ENCODE peak calls at places on chromosomes 6 and 20, in nine cellular contexts. T, P, G, R, W, F, Y, Z and I are unnamed samples.

GRCh38 chr6:163780993-163781392 is 366.5 kb downstream of the QKI start:
- DNase-seq in T (no peak), P (peak; percentile 50), G (no peak), R (peak; percentile 87), W (peak; percentile 11), F (no peak), Y (no peak), Z (no peak), I (no peak)

GRCh38 chr20:61937963-61938838 is 127.5 kb downstream of the TAF4 start:
- DNase-seq in T (no peak), P (no peak), G (no peak), R (no peak), W (no peak), F (no peak), Y (no peak), Z (no peak), I (no peak)

GRCh38 chr6:113650610-113650979 is 206.6 kb upstream of the MARCKS start:
- DNase-seq in T (no peak), P (no peak), G (no peak), R (peak; percentile 53), W (no peak), F (no peak), Y (no peak), Z (no peak), I (no peak)

GRCh38 chr6:16276991-16277981 is 38.9 kb downstream of the GMPR start:
- DNase-seq in T (peak; percentile 88), P (peak; percentile 66), G (no peak), R (no peak), W (peak; percentile 93), F (no peak), Y (peak; percentile 89), Z (peak; percentile 93), I (no peak)

GRCh38 chr6:35278708-35279107 is 18.9 kb upstream of the DEF6 start:
- DNase-seq in T (no peak), P (no peak), G (no peak), R (no peak), W (no peak), F (no peak), Y (no peak), Z (no peak), I (no peak)

GRCh38 chr6:31660998-31661866 is 654 bp upstream of the C6orf47 start:
- DNase-seq in T (no peak), P (no peak), G (no peak), R (no peak), W (peak; percentile 50), F (no peak), Y (peak; percentile 60), Z (no peak), I (no peak)

GRCh38 chr20:6663751-6664388 is 103.6 kb upstream of the BMP2 start:
- DNase-seq in T (peak; percentile 77), P (no peak), G (no peak), R (no peak), W (no peak), F (no peak), Y (peak; percentile 17), Z (no peak), I (no peak)

GRCh38 chr6:110180228-110181008 is at the start of gene CDC40:
- DNase-seq in T (no peak), P (peak; percentile 67), G (no peak), R (peak; percentile 84), W (no peak), F (no peak), Y (no peak), Z (peak; percentile 80), I (peak; percentile 62)

GRCh38 chr6:111914617-111915016 is 41.4 kb upstream of the FYN start:
- DNase-seq in T (no peak), P (no peak), G (no peak), R (no peak), W (no peak), F (no peak), Y (no peak), Z (no peak), I (no peak)

GRCh38 chr6:43496370-43497128 is 13.6 kb downstream of the LRRC73 start:
- DNase-seq in T (peak; percentile 96), P (peak; percentile 54), G (no peak), R (no peak), W (peak; percentile 62), F (no peak), Y (peak; percentile 59), Z (no peak), I (peak; percentile 53)

GRCh38 chr6:25608562-25609174 is 43.3 kb upstream of the SCGN start:
- DNase-seq in T (no peak), P (no peak), G (no peak), R (no peak), W (no peak), F (no peak), Y (no peak), Z (no peak), I (no peak)

GRCh38 chr6:16105874-16106273 is 23.0 kb upstream of the MYLIP start:
- DNase-seq in T (peak; percentile 24), P (no peak), G (no peak), R (no peak), W (peak; percentile 5), F (no peak), Y (peak; percentile 3), Z (no peak), I (no peak)

GRCh38 chr20:44832724-44833123 is 22.4 kb upstream of the RIMS4 start:
- DNase-seq in T (peak; percentile 51), P (peak; percentile 40), G (no peak), R (no peak), W (no peak), F (no peak), Y (peak; percentile 61), Z (no peak), I (no peak)

GRCh38 chr20:56628873-56629463 is at the start of gene TFAP2C:
- DNase-seq in T (peak; percentile 93), P (peak; percentile 84), G (no peak), R (peak; percentile 96), W (no peak), F (no peak), Y (no peak), Z (no peak), I (peak; percentile 81)

GRCh38 chr6:111805511-111806181 is 67.6 kb downstream of the FYN start:
- DNase-seq in T (no peak), P (no peak), G (no peak), R (no peak), W (peak; percentile 85), F (peak; percentile 78), Y (peak; percentile 69), Z (no peak), I (peak; percentile 37)

GRCh38 chr6:72669324-72669723 is 47.5 kb downstream of the KCNQ5 start:
- DNase-seq in T (no peak), P (no peak), G (no peak), R (no peak), W (no peak), F (no peak), Y (no peak), Z (no peak), I (no peak)

GRCh38 chr6:35359744-35360348 is 17.5 kb downstream of the PPARD start:
- DNase-seq in T (peak; percentile 67), P (no peak), G (no peak), R (no peak), W (peak; percentile 79), F (no peak), Y (peak; percentile 87), Z (no peak), I (no peak)

GRCh38 chr20:48238326-48238725 is 453.0 kb upstream of the SULF2 start:
- DNase-seq in T (peak; percentile 8), P (no peak), G (no peak), R (no peak), W (peak; percentile 54), F (no peak), Y (peak; percentile 1), Z (no peak), I (no peak)

GRCh38 chr6:157246048-157246630 is 77.2 kb downstream of the TMEM242 start:
- DNase-seq in T (no peak), P (no peak), G (no peak), R (no peak), W (no peak), F (no peak), Y (no peak), Z (no peak), I (no peak)

DNA sequence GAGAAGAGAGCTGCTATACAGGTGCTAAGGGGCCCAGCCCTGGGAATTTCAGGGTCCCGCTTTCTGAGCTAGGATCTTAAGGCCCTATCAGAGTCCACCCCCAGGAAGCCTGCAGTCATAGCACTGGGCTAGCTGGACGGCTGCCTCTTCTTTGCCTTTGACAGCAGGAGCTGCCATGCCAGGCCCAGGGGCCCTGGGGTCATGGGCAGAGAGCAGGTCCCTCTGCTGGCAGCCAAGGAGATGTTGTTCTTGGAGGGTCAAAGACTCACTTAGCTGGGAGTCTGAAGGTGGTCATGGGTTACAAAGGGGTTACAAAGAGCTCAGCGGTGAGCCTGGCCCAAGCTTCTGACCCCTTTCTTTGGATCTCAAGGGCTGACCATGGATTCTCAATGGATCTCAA is 52.7 kb downstream of the RPP21 start:
- DNase-seq in T (no peak), P (peak; percentile 16), G (no peak), R (no peak), W (no peak), F (no peak), Y (no peak), Z (no peak), I (no peak)
- TF ChIP-seq CTCF in T (no peak), P (no peak), G (no peak), R (no peak), W (no peak), F (no peak), Y (no peak), Z (no peak), I (peak; percentile 8)

DNA sequence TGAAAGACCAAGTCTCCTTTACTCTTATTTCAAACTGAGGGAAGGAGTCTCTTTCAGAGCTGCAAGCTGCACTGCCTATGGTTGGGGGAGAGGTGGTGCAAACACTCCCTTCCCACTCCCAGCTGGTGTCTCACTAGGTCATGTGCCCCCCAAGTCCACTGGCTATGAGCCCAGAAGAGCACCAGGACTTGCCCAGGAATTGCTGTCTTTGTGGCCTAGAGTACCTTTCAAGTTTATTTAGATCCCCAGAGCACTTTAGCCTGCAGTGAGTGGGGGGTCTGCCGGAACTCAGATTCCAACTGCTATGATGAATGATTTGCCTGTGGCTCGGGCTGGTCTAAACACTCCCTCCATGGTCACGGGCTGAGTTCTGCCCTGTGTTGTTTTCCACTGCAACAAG is 192.6 kb upstream of the CITED2 start:
- DNase-seq in T (no peak), P (no peak), G (no peak), R (no peak), W (no peak), F (no peak), Y (no peak), Z (no peak), I (no peak)
- TF ChIP-seq CTCF in T (no peak), P (no peak), G (no peak), R (no peak), W (no peak), F (no peak), Y (no peak), Z (no peak), I (no peak)

DNA sequence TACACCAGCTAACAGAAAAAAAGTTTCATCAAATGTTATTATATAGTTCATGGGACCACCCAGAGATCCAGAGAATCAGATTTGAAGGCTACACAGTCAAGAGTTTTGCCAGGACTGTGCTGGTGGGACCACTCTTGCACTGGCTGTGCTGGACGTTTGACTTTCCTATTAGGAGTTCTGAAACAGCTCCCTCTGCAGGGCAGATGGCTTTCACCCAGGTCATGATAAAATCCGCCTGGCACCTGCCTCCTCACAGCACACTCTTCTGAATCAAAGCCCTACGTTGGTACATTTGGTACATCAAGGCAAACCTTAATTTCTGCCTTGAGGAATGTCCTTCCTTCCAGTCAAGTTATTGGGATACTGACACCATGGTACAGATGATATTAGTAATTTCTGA is 302.1 kb downstream of the ZNF217 start:
- DNase-seq in T (no peak), P (peak; percentile 10), G (no peak), R (no peak), W (no peak), F (no peak), Y (no peak), Z (no peak), I (no peak)
- TF ChIP-seq CTCF in T (no peak), P (peak; percentile 18), G (no peak), R (no peak), W (no peak), F (peak; percentile 31), Y (no peak), Z (no peak), I (peak; percentile 12)

GRCh38 chr6:153312633-153313032 is 181.6 kb upstream of the RGS17 start:
- DNase-seq in T (peak; percentile 94), P (peak; percentile 25), G (no peak), R (no peak), W (peak; percentile 35), F (no peak), Y (peak; percentile 74), Z (no peak), I (peak; percentile 20)
- TF ChIP-seq CTCF in T (peak; percentile 67), P (peak; percentile 52), G (no peak), R (peak; percentile 84), W (peak; percentile 42), F (peak; percentile 55), Y (peak; percentile 38), Z (no peak), I (peak; percentile 70)